ENCODE peak calls at places on chromosomes 3 and 15, in seven cellular contexts. I, R, P, C, N, M and O are unnamed samples.

GRCh38 chr3:114841515-114841914 is 305.6 kb downstream of the ZBTB20 start:
- DNase-seq in M (no peak), I (no peak), R (no peak), C (no peak), N (no peak), P (peak; percentile 20), O (no peak)

GRCh38 chr3:159679900-159680299 is 308.7 kb upstream of the IL12A start:
- DNase-seq in C (no peak), R (no peak), M (no peak), P (no peak), N (no peak), I (no peak), O (no peak)

GRCh38 chr3:172519740-172520139 is 3.5 kb downstream of the TNFSF10 start:
- DNase-seq in P (no peak), I (no peak), N (no peak), C (no peak), R (no peak), M (no peak), O (no peak)

GRCh38 chr3:31170932-31171670 is 276.6 kb upstream of the GADL1 start:
- DNase-seq in I (no peak), R (no peak), C (no peak), M (no peak), P (peak; percentile 91), N (no peak), O (no peak)

GRCh38 chr3:52463420-52463819 is 8.0 kb downstream of the NISCH start:
- DNase-seq in M (no peak), N (no peak), R (no peak), I (no peak), P (no peak), C (no peak), O (no peak)

GRCh38 chr3:15623535-15624450 is 22.2 kb downstream of the BTD start:
- DNase-seq in R (no peak), M (no peak), N (no peak), P (no peak), C (no peak), I (no peak), O (no peak)

GRCh38 chr3:20145874-20146273 is 40.1 kb downstream of the SGO1 start:
- DNase-seq in I (no peak), P (no peak), M (no peak), R (no peak), C (no peak), N (no peak), O (no peak)

GRCh38 chr3:136239094-136239493 is 11.0 kb upstream of the PCCB start:
- DNase-seq in N (no peak), C (no peak), I (no peak), R (no peak), P (no peak), M (no peak), O (no peak)

GRCh38 chr3:154022603-154023002 is 98.6 kb upstream of the ARHGEF26 start:
- DNase-seq in N (no peak), P (no peak), I (no peak), C (no peak), R (no peak), M (no peak), O (no peak)

GRCh38 chr15:64453689-64454037 is 6.7 kb upstream of the ZNF609 start:
- DNase-seq in N (no peak), M (no peak), R (no peak), C (no peak), I (no peak), P (no peak), O (no peak)

GRCh38 chr3:51141573-51141972 is 243.5 kb upstream of the MANF start:
- DNase-seq in N (no peak), P (no peak), C (no peak), R (no peak), I (no peak), M (no peak), O (no peak)
- TF ChIP-seq CTCF in N (no peak), P (no peak), C (no peak), R (no peak), I (no peak), M (no peak), O (no peak)

GRCh38 chr3:106533761-106534160 is 664.9 kb upstream of the CBLB start:
- DNase-seq in C (no peak), P (no peak), M (no peak), I (no peak), N (no peak), R (no peak), O (no peak)
- H3K4me3 ChIP-seq in C (no peak overlapping the region), P (no peak overlapping the region), M (no peak overlapping the region), I (no peak overlapping the region), N (no peak overlapping the region), R (no peak overlapping the region), O (no peak overlapping the region)

GRCh38 chr3:44762170-44762677 is 630 bp downstream of the KIF15 start:
- DNase-seq in P (peak; percentile 12), N (no peak), R (no peak), C (no peak), I (no peak), M (no peak), O (no peak)

GRCh38 chr3:44762690-44763089 is 1.1 kb downstream of the KIF15 start:
- DNase-seq in N (no peak), C (no peak), R (no peak), M (no peak), I (no peak), P (no peak), O (no peak)

GRCh38 chr3:44764248-44764647 is 2.7 kb downstream of the KIF15 start:
- DNase-seq in M (no peak), I (no peak), P (no peak), N (no peak), R (no peak), C (no peak), O (no peak)

GRCh38 chr3:44761347-44762169 is at the start of the genes KIAA1143 and KIF15:
- DNase-seq in N (peak; percentile 97), R (peak; percentile 96), C (peak; percentile 96), I (peak; percentile 97), P (peak; percentile 95), M (peak; percentile 69), O (peak; percentile 96)
- TF ChIP-seq CTCF in N (no peak), R (no peak), C (no peak), I (no peak), P (no peak), M (no peak), O (no peak)

DNA sequence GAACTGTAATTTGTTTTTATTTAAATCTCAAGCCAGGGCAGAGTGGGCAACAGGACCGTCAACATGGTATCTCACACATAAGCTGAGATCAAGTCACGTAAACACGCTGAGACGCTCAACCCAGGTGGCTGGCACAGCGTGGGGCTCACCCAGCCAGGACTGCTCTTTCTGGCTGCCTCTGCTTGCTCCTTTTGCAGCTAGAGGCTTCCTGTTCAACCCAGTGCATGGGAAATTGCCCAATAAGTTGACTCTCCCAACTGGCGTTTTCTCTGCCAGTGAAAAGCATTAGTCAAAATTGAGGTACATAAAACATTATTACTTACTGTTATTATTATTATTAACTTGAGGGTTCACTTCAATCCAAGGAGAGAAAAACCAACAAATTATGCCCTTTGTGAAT is 398.1 kb downstream of the NR2F2 start:
- DNase-seq in P (no peak), R (no peak), I (no peak), C (no peak), N (no peak), M (no peak), O (no peak)
- H3K4me3 ChIP-seq in P (no peak overlapping the region), R (no peak overlapping the region), I (no peak overlapping the region), C (no peak overlapping the region), N (no peak overlapping the region), M (no peak overlapping the region), O (no peak overlapping the region)

DNA sequence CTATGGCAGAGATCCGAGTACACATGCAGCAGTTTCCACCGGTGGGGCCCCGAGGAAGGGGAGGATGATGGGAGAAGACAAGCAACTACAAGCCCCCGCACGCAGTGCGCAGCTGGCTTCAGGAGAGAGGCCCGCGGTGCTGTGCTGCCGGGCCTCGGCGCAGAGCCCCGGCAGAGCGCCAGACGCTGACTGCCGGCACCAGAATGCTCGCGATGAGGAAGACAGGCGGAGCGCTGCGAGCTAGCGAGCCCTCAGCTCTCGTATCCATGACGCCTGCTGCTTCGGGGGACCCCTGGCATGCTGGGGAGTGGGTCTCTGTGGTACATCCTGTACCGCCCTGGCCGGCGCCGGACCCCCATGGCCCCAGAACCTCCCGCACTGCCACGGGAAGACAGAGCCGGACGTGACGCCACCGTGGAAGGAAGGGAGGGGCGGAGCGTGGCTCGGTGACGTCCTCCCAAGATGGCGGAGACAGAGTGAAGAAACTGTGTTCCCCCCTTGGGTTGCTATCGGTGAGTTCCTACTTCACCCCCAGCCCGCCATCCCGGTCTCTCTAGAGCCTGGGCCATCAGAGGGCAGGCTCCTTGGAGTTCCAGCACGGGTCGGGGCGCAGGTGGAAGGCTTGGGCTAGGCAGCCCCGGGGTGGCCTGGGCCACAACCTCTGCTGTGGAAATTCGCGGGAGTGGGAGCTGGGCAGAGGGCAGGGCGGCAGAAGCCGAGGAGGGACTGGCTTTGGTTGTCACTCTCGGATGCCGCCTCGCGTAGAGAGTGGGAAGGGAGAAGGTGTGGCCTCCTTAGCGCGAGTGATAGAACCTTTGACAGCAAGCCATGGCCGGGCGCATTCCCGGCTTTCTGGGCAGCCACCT is at the start of gene MYNN:
- DNase-seq in I (peak; percentile 91), N (peak; percentile 96), C (peak; percentile 94), R (peak; percentile 90), M (peak; percentile 60), P (peak; percentile 86), O (peak; percentile 96)
- TF ChIP-seq CTCF in I (no peak), N (no peak), C (no peak), R (no peak), M (no peak), P (peak; percentile 18), O (no peak)

DNA sequence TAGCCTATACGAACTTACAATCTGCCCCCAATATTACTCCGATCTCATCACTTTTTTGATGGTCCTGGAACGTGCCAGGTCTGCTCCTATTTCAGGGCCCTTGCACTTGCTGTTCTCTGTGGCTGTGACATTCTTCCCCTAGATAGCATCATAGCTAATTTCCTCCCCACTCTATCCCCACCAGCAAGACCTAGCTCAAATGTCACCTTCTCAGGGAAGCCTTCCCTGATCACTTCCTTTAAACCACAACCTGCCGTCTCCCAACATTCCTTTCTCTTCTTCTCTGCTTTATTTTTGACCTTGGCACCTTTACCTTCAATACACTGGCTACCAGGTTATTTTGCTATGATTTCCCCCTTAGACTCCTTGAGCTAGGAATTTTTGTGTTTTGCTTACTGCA is 5.3 kb upstream of the SMAD6 start:
- DNase-seq in M (no peak), P (no peak), I (no peak), C (no peak), N (no peak), R (no peak), O (no peak)
- H3K4me3 ChIP-seq in M (no peak overlapping the region), P (no peak overlapping the region), I (no peak overlapping the region), C (no peak overlapping the region), N (no peak overlapping the region), R (no peak overlapping the region), O (no peak overlapping the region)